ENCODE peak calls at places on chromosomes 13 and 19, in nine cellular contexts. D is left ventricle myocardium inferior; F is dorsolateral prefrontal cortex; O is NCI-H524 treated with DMSO at 0.1 percent for 48 hours; P is mammary epithelial cell; W is stimulated activated CD4-positive, alpha-beta T cell treated with anti-CD3 and anti-CD28 coated beads, Interleukin-4, amount 100 ng/mL, for 48 hours; X is pancreas; S is HTR-8/SVneo; H is ELF-1. U is an unnamed sample.

GRCh38 chr13:113078895-113079720 is 26.5 kb upstream of the F7 start:
- DNase-seq in X (peak), H (no peak), W (no peak), D (no peak), P (no peak), S (no peak), F (peak), O (peak), U (peak)

GRCh38 chr19:39127812-39128510 is 2.4 kb downstream of the PAK4 start:
- DNase-seq in X (peak), F (no peak), W (no peak), D (no peak), P (no peak), O (no peak), S (no peak), H (no peak), U (peak)

GRCh38 chr13:36450534-36450933 is 18.2 kb downstream of the CCNA1 start:
- DNase-seq in X (no peak), S (no peak), P (no peak), H (no peak), W (no peak), O (no peak), F (no peak), D (no peak), U (no peak)

GRCh38 chr13:20714161-20714560 is 10.7 kb downstream of the IL17D start:
- DNase-seq in W (no peak), P (no peak), X (no peak), F (no peak), S (no peak), H (no peak), D (no peak), O (no peak), U (no peak)

GRCh38 chr13:72221276-72221962 is 354.4 kb upstream of the DACH1 start:
- DNase-seq in P (peak), W (no peak), X (peak), F (no peak), D (no peak), S (peak), O (no peak), H (peak), U (peak)

GRCh38 chr19:38319421-38320258 is at the start of gene KCNK6:
- DNase-seq in D (peak), P (peak), F (no peak), W (peak), O (no peak), X (peak), H (peak), S (no peak), U (peak)

GRCh38 chr19:13974073-13974472 is 21.8 kb downstream of the DCAF15 start:
- DNase-seq in D (no peak), F (no peak), W (no peak), O (no peak), X (no peak), P (peak), H (peak), S (no peak), U (no peak)

GRCh38 chr13:35600137-35600536 is 123.6 kb upstream of the MAB21L1 start:
- DNase-seq in F (no peak), P (no peak), O (no peak), X (no peak), W (no peak), H (no peak), D (no peak), S (no peak), U (no peak)

GRCh38 chr19:4380254-4380727 is 20.1 kb downstream of the SH3GL1 start:
- DNase-seq in O (no peak), P (peak), X (no peak), W (no peak), F (no peak), D (peak), S (no peak), H (no peak), U (peak)

GRCh38 chr13:113597386-113598080 is 13.0 kb downstream of the TFDP1 start:
- DNase-seq in X (peak), S (no peak), H (no peak), P (no peak), O (no peak), W (no peak), D (peak), F (no peak), U (peak)

GRCh38 chr13:35961002-35961401 is 170.2 kb downstream of the DCLK1 start:
- DNase-seq in H (no peak), F (no peak), O (no peak), W (no peak), D (no peak), P (no peak), S (no peak), X (no peak), U (no peak)

GRCh38 chr19:34241513-34242337 is 12.6 kb upstream of the GARRE1 start:
- DNase-seq in O (no peak), H (peak), F (no peak), X (peak), D (no peak), W (no peak), P (no peak), S (no peak), U (peak)

GRCh38 chr13:77692746-77693448 is 4.6 kb upstream of the SLAIN1 start:
- DNase-seq in S (no peak), P (no peak), X (no peak), W (no peak), O (no peak), D (no peak), F (no peak), H (no peak), U (no peak)

GRCh38 chr19:4575978-4576933 is 16.8 kb upstream of the SEMA6B start:
- DNase-seq in P (no peak), H (peak), F (no peak), X (peak), O (no peak), W (peak), S (no peak), D (peak), U (no peak)

GRCh38 chr13:102798653-102799543 is at the start of the genes BIVM and POGLUT2:
- DNase-seq in S (peak), W (peak), P (peak), X (peak), O (peak), H (peak), D (peak), F (peak), U (peak)

GRCh38 chr19:19404879-19405860 is at the start of gene GATAD2A:
- DNase-seq in X (peak), H (peak), P (peak), F (peak), W (peak), O (peak), S (peak), D (peak), U (peak)

GRCh38 chr13:44726214-44726613 is 150.1 kb upstream of the TSC22D1 start:
- DNase-seq in O (peak), H (no peak), S (no peak), P (peak), D (no peak), W (no peak), F (no peak), X (no peak), U (no peak)

GRCh38 chr13:107563099-107563925 is 652.0 kb downstream of the LIG4 start:
- DNase-seq in X (no peak), O (no peak), F (no peak), D (no peak), H (peak), W (no peak), S (no peak), P (no peak), U (no peak)

GRCh38 chr13:44974056-44974798 is 15.0 kb downstream of the NUFIP1 start:
- DNase-seq in X (no peak), P (peak), S (no peak), D (no peak), F (no peak), O (no peak), H (no peak), W (no peak), U (no peak)

GRCh38 chr19:8158411-8159074 is 9.2 kb upstream of the FBN3 start:
- DNase-seq in F (no peak), X (no peak), D (no peak), S (peak), W (no peak), O (peak), H (peak), P (peak), U (peak)

GRCh38 chr13:52127783-52128702 is 830 bp downstream of the NEK5 start:
- DNase-seq in H (peak), S (peak), D (peak), O (peak), F (no peak), W (peak), X (no peak), P (peak), U (peak)

GRCh38 chr13:106096661-106097092 is 438.8 kb downstream of the EFNB2 start:
- DNase-seq in P (peak), F (no peak), X (no peak), W (no peak), S (no peak), O (no peak), H (no peak), D (no peak), U (no peak)

GRCh38 chr19:4374451-4375163 is 25.7 kb downstream of the SH3GL1 start:
- DNase-seq in O (no peak), W (no peak), S (peak), X (peak), H (peak), D (peak), P (peak), F (no peak), U (peak)

GRCh38 chr13:99132295-99132835 is 68.3 kb upstream of the UBAC2 start:
- DNase-seq in W (no peak), S (no peak), P (no peak), H (no peak), O (no peak), X (no peak), D (no peak), F (no peak), U (no peak)

GRCh38 chr19:12880551-12881171 is 588 bp downstream of the DNASE2 start:
- DNase-seq in P (no peak), X (peak), W (no peak), O (no peak), F (no peak), H (no peak), D (no peak), S (no peak), U (peak)

GRCh38 chr19:17402982-17403855 is 2.2 kb downstream of the BST2 start:
- DNase-seq in F (no peak), P (no peak), D (no peak), O (no peak), X (no peak), S (no peak), W (peak), H (peak), U (no peak)

GRCh38 chr19:12801466-12802266 is at the start of the genes PRDX2 and THSD8:
- DNase-seq in S (no peak), H (peak), O (peak), F (peak), X (peak), W (peak), D (peak), P (peak), U (peak)

GRCh38 chr19:51980116-51980736 is 6.4 kb downstream of the ZNF350 start:
- DNase-seq in X (no peak), W (no peak), P (peak), S (no peak), H (no peak), D (no peak), F (no peak), O (no peak), U (no peak)

GRCh38 chr13:47258384-47258783 is 361.5 kb upstream of the HTR2A start:
- DNase-seq in P (no peak), S (no peak), H (no peak), D (no peak), F (no peak), W (no peak), X (no peak), O (no peak), U (no peak)

GRCh38 chr13:84571264-84571663 is 689.0 kb upstream of the SLITRK1 start:
- DNase-seq in W (no peak), P (no peak), S (no peak), H (no peak), X (no peak), O (no peak), F (no peak), D (no peak), U (no peak)

GRCh38 chr13:53137777-53138176 is 109.2 kb downstream of the OLFM4 start:
- DNase-seq in S (no peak), F (no peak), W (no peak), H (no peak), P (no peak), X (no peak), D (no peak), O (no peak), U (no peak)

GRCh38 chr19:14473915-14474578 is 1.1 kb downstream of the PTGER1 start:
- DNase-seq in W (no peak), F (no peak), O (no peak), H (peak), P (no peak), X (peak), D (no peak), S (no peak), U (no peak)

GRCh38 chr13:66546534-66547379 is 683.4 kb downstream of the PCDH9 start:
- DNase-seq in W (no peak), P (peak), O (no peak), H (no peak), F (no peak), X (no peak), D (no peak), S (no peak), U (no peak)

GRCh38 chr19:45814851-45815481 is at the start of gene RSPH6A:
- DNase-seq in D (no peak), W (no peak), H (no peak), X (peak), O (no peak), P (no peak), F (no peak), S (no peak), U (peak)

GRCh38 chr19:32130241-32130753 is 215.1 kb upstream of the ZNF507 start:
- DNase-seq in X (no peak), F (no peak), P (no peak), W (no peak), D (no peak), O (no peak), H (no peak), S (no peak), U (no peak)

GRCh38 chr13:37225414-37226047 is 120.1 kb upstream of the CSNK1A1L start:
- DNase-seq in X (no peak), W (no peak), D (no peak), H (no peak), P (peak), S (no peak), O (no peak), F (no peak), U (no peak)

GRCh38 chr19:1860133-1860775 is 3.1 kb downstream of the KLF16 start:
- DNase-seq in O (peak), P (no peak), S (no peak), W (no peak), H (peak), F (peak), D (no peak), X (no peak), U (no peak)

GRCh38 chr13:109750376-109750775 is 36.0 kb downstream of the IRS2 start:
- DNase-seq in O (no peak), W (no peak), D (no peak), F (no peak), X (no peak), P (no peak), S (no peak), H (no peak), U (no peak)

GRCh38 chr19:1252221-1252817 is 3.9 kb downstream of the MIDN start:
- DNase-seq in P (peak), S (no peak), X (no peak), D (peak), F (no peak), H (no peak), O (no peak), W (no peak), U (peak)

U was measured in lower lobe of right lung.